ENCODE peak calls at places on chromosomes 3 and 15, in nine cellular contexts. M is astrocyte; G is psoas muscle; E is body of pancreas; R is cardiac fibroblast; V is left ventricle myocardium inferior; C is neural progenitor cell; P is mucosa of descending colon; J is CD8-positive, alpha-beta T cell. A is an unnamed sample.
A peak's percentile ranks its signal among the peaks of the same experiment; 100 is the strongest.

GRCh38 chr3:66153961-66154923 is 66.6 kb upstream of the SLC25A26 start:
- DNase-seq in R (peak; percentile 55), J (no peak), E (no peak), V (peak; percentile 19), C (peak; percentile 37), M (peak; percentile 15), G (no peak), P (no peak), A (no peak)

GRCh38 chr3:175664911-175665310 is 805.8 kb downstream of the NAALADL2 start:
- DNase-seq in C (no peak), M (no peak), R (no peak), P (no peak), J (no peak), E (no peak), G (no peak), V (no peak), A (no peak)

GRCh38 chr15:95944193-95944592 is 386.3 kb upstream of the NR2F2 start:
- DNase-seq in P (no peak), C (no peak), R (no peak), V (no peak), J (no peak), E (no peak), M (no peak), G (no peak), A (no peak)

GRCh38 chr3:150242220-150242938 is 165.7 kb upstream of the TSC22D2 start:
- DNase-seq in C (no peak), R (no peak), P (no peak), E (no peak), V (no peak), G (no peak), J (no peak), M (peak; percentile 78), A (no peak)

GRCh38 chr15:60520041-60520824 is 41.3 kb upstream of the ICE2 start:
- DNase-seq in M (peak; percentile 30), J (no peak), E (no peak), R (no peak), V (no peak), C (no peak), P (no peak), G (no peak), A (no peak)

GRCh38 chr15:101092186-101092866 is 159.5 kb downstream of the CHSY1 start:
- DNase-seq in E (no peak), G (no peak), P (no peak), J (no peak), R (peak; percentile 60), M (no peak), V (no peak), C (no peak), A (no peak)

GRCh38 chr15:71349736-71350515 is 234.7 kb downstream of the THSD4 start:
- DNase-seq in R (no peak), V (no peak), J (no peak), E (no peak), M (no peak), C (no peak), P (no peak), G (no peak), A (no peak)

GRCh38 chr3:4036046-4036445 is 236.8 kb downstream of the LRRN1 start:
- DNase-seq in R (no peak), G (no peak), E (no peak), C (no peak), M (no peak), J (no peak), P (no peak), V (no peak), A (no peak)

GRCh38 chr15:97317163-97317562 is 643.3 kb upstream of the ARRDC4 start:
- DNase-seq in R (no peak), V (no peak), P (no peak), E (no peak), G (no peak), C (no peak), M (no peak), J (no peak), A (no peak)

GRCh38 chr3:129738189-129738588 is 131.7 kb upstream of the PLXND1 start:
- DNase-seq in C (no peak), M (no peak), V (no peak), P (no peak), J (no peak), R (no peak), G (no peak), E (no peak), A (no peak)

GRCh38 chr3:63251499-63251898 is 26.6 kb upstream of the SYNPR start:
- DNase-seq in R (no peak), G (no peak), E (no peak), C (no peak), V (no peak), M (no peak), J (no peak), P (no peak), A (no peak)

GRCh38 chr3:42490243-42490642 is 12.2 kb upstream of the VIPR1 start:
- DNase-seq in E (peak; percentile 79), R (peak; percentile 54), P (no peak), J (no peak), M (peak; percentile 9), V (peak; percentile 38), G (no peak), C (no peak), A (no peak)

GRCh38 chr3:114092151-114093000 is 35.8 kb downstream of the QTRT2 start:
- DNase-seq in J (no peak), P (no peak), R (peak; percentile 24), C (no peak), V (no peak), G (no peak), M (peak; percentile 60), E (no peak), A (no peak)

GRCh38 chr3:32888739-32889138 is 62.7 kb upstream of the CCR4 start:
- DNase-seq in J (no peak), M (no peak), G (no peak), R (no peak), E (no peak), V (no peak), C (no peak), P (no peak), A (no peak)

GRCh38 chr3:32886911-32887310 is 64.5 kb upstream of the CCR4 start:
- DNase-seq in E (no peak), G (no peak), R (no peak), J (no peak), M (no peak), C (no peak), V (no peak), P (no peak), A (no peak)

GRCh38 chr3:32885283-32885935 is 66.0 kb upstream of the CCR4 start:
- DNase-seq in P (no peak), E (no peak), C (no peak), V (no peak), M (no peak), R (no peak), G (no peak), J (no peak), A (no peak)

GRCh38 chr3:32884532-32885031 is 66.8 kb downstream of the TRIM71 start:
- DNase-seq in E (no peak), R (no peak), J (no peak), V (no peak), P (no peak), C (no peak), G (no peak), M (no peak), A (no peak)

DNA sequence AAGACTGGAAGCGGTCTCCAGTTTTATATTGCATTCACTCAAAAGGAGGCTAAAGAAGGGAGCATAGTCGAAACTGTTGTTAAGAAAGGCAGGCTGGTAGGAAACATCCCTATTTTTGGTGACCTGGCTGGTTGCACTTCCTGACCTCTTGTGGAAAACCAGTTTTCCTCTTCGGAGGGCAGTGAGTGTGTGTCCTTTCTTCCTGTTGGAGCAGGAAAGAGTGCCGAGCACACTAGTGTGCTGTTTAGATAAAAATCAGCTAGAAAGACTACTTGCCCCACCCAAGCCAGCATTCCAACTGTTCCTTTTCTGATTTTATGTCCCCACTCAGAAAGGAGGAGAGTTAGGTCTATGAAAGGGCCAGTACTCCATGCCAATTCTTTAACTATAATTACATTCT is 65.1 kb upstream of the CCR4 start:
- DNase-seq in R (no peak), P (no peak), M (no peak), E (no peak), G (no peak), C (no peak), J (no peak), V (no peak), A (no peak)
- H3K4me3 ChIP-seq in R (no peak overlapping the region), P (no peak overlapping the region), M (no peak overlapping the region), E (no peak overlapping the region), G (no peak overlapping the region), C (no peak overlapping the region), J (no peak overlapping the region), V (no peak overlapping the region), A (no peak overlapping the region)

DNA sequence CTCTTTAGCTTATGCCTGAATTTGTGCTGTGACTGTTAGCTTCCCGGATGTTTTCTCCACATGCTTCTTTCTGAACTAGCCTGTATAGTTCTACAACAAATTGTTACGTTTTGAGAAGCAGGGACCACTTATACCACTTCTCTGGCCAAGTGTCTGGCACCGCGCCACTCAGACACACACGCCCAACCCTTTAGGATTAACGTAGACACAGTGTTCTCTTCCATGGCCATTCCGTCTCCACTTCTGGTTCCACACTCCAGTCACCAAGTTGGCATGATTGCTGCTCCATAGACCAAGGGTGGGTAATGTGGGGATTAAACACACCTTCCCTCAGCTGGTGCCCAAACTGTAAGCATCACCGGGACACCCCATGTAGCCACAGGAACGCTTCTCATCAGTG is 751 bp upstream of the TMEM108 start:
- DNase-seq in M (no peak), V (no peak), G (no peak), E (no peak), C (no peak), J (no peak), P (no peak), R (no peak), A (no peak)
- H3K4me3 ChIP-seq in M (peak overlapping the region; percentile 71), V (peak overlapping the region; percentile 71), G (peak overlapping the region; percentile 91), E (no peak overlapping the region), C (peak overlapping the region; percentile 74), J (no peak overlapping the region), P (no peak overlapping the region), R (no peak overlapping the region), A (no peak overlapping the region)

DNA sequence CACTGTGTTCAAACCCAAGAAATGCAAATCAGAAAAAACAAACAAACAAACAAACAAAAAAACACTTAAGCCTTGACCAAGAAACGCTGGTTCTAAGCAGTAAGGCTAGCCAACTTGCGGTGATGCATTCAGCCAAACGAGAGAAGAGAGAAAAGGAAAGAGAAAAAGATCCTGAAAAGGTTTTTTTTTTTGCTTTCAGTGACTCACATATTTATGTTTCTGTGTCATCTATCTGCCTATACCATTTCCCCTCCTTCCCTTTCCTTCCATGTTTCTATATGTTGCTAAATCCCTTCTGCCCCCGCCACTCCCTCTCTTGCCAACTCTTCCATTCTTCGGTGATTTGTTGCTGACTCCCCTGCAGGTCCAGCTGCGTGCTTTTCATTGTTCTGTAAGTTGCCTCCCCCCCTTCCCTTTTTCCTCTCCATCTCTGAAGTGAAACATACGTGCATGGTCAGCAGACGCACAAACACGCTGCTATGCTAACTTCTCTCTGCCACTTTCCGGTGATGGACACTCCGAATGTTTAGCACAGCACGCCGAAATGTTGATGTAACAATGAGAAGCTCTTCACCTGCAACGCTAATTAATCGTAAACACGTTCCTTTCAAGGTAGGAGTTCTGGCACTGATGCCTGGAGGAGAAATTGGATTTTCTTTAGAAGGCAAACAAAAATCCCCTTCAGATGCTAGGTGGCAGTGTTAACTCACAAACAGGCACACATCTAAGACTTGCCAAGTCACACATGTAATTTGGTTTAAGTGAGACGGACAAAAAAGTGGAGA is 154.5 kb downstream of the TUSC7 start:
- DNase-seq in C (peak; percentile 77), J (no peak), M (peak; percentile 34), G (no peak), E (no peak), P (no peak), R (peak; percentile 57), V (no peak), A (no peak)
- H3K4me3 ChIP-seq in C (peak overlapping the region; percentile 45), J (no peak overlapping the region), M (peak overlapping the region; percentile 55), G (peak overlapping the region; percentile 28), E (no peak overlapping the region), P (no peak overlapping the region), R (no peak overlapping the region), V (peak overlapping the region; percentile 12), A (no peak overlapping the region)

GRCh38 chr3:128310286-128311058 is 156.2 kb downstream of the DNAJB8 start:
- DNase-seq in R (no peak), E (no peak), C (no peak), V (no peak), M (no peak), G (no peak), J (no peak), P (no peak), A (no peak)
- H3K4me3 ChIP-seq in R (no peak overlapping the region), E (no peak overlapping the region), C (no peak overlapping the region), V (no peak overlapping the region), M (no peak overlapping the region), G (no peak overlapping the region), J (no peak overlapping the region), P (no peak overlapping the region), A (no peak overlapping the region)